ENCODE peak calls at places on chromosomes 11 and 22, in four cellular contexts. R, Z, B and Q are unnamed samples.

GRCh38 chr22:40040927-40041326 is 46.2 kb downstream of the FAM83F start:
- DNase-seq in R (no peak), Z (peak), B (no peak), Q (no peak)

GRCh38 chr22:49760280-49760629 is 67.4 kb downstream of the BRD1 start:
- DNase-seq in R (no peak), Z (no peak), B (peak), Q (no peak)

GRCh38 chr22:26632422-26633155 is 10.8 kb downstream of the CRYBA4 start:
- DNase-seq in R (no peak), Z (peak), B (no peak), Q (no peak)

GRCh38 chr22:46942816-46943783 is 180.7 kb downstream of the TBC1D22A start:
- DNase-seq in R (no peak), Z (no peak), B (no peak), Q (no peak)

GRCh38 chr22:23752090-23752691 is 1.3 kb upstream of the ZNF70 start:
- DNase-seq in R (no peak), Z (no peak), B (no peak), Q (peak)

GRCh38 chr11:119432484-119433368 is 9.8 kb upstream of the THY1 start:
- DNase-seq in R (peak), Z (no peak), B (no peak), Q (no peak)

GRCh38 chr11:1199689-1200610 is 22.9 kb upstream of the MUC5B start:
- DNase-seq in R (no peak), Z (no peak), B (no peak), Q (no peak)

GRCh38 chr11:118910309-118911112 is 15.2 kb downstream of the BCL9L start:
- DNase-seq in R (peak), Z (peak), B (no peak), Q (no peak)

GRCh38 chr11:21806508-21806907 is 386.4 kb upstream of the ANO5 start:
- DNase-seq in R (no peak), Z (no peak), B (no peak), Q (no peak)

GRCh38 chr11:86670179-86670578 is 2.2 kb downstream of the ME3 start:
- DNase-seq in R (peak), Z (no peak), B (no peak), Q (no peak)

GRCh38 chr11:59426361-59427067 is at the start of gene OR5A2:
- DNase-seq in R (no peak), Z (no peak), B (no peak), Q (no peak)

GRCh38 chr11:61973603-61974162 is 6.2 kb upstream of the FTH1 start:
- DNase-seq in R (no peak), Z (no peak), B (no peak), Q (no peak)

GRCh38 chr22:35477911-35478582 is 62.6 kb upstream of the RASD2 start:
- DNase-seq in R (peak), Z (peak), B (no peak), Q (peak)

GRCh38 chr22:19849800-19850481 is 4.7 kb downstream of the GNB1L start:
- DNase-seq in R (no peak), Z (no peak), B (no peak), Q (no peak)

GRCh38 chr11:7272373-7272772 is 20.7 kb downstream of the SYT9 start:
- DNase-seq in R (no peak), Z (no peak), B (no peak), Q (no peak)

GRCh38 chr22:32847067-32847491 is 45.6 kb downstream of the TIMP3 start:
- DNase-seq in R (no peak), Z (no peak), B (no peak), Q (no peak)

GRCh38 chr22:47456031-47456430 is 693.6 kb downstream of the TBC1D22A start:
- DNase-seq in R (no peak), Z (no peak), B (no peak), Q (no peak)

GRCh38 chr11:26578998-26579635 is 7.1 kb upstream of the MUC15 start:
- DNase-seq in R (no peak), Z (no peak), B (no peak), Q (no peak)

GRCh38 chr11:35165416-35166368 is 26.7 kb downstream of the CD44 start:
- DNase-seq in R (peak), Z (no peak), B (peak), Q (peak)

GRCh38 chr11:128208329-128209220 is 378.8 kb downstream of the ETS1 start:
- DNase-seq in R (peak), Z (no peak), B (no peak), Q (peak)

GRCh38 chr11:130737866-130738431 is 178.3 kb downstream of the SNX19 start:
- DNase-seq in R (peak), Z (no peak), B (no peak), Q (no peak)

GRCh38 chr22:22748297-22748743 is 103.9 kb downstream of the GGTLC2 start:
- DNase-seq in R (peak), Z (peak), B (no peak), Q (no peak)

GRCh38 chr11:1943576-1943975 is 3.6 kb upstream of the MRPL23 start:
- DNase-seq in R (no peak), Z (no peak), B (no peak), Q (no peak)

DNA sequence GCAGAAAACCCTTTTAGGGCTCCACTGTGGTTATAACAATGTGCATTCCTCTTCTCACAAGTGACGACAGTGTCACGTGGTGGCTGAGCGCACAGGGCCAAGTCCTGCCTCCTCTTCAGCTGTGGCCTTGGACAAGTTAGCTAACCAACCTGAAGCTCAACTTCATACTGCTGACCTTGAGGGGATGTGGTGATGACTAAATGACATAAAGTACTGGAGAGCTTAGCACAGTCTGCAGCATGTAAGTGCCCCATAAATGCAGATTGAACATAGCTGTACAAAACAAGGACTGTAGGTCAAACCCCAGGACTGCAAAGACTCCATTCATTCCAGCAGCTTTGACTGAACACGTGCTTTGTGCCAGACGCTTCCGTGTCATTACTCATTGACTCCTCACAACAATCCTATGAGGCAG is 20.1 kb upstream of the MRGPRX2 start:
- DNase-seq in R (peak), Z (no peak), B (no peak), Q (no peak)
- TF ChIP-seq ELK1 in R (no peak), Z (no peak), B (no peak), Q (no peak)

GRCh38 chr22:37267661-37268413 is 14.5 kb upstream of the CYTH4 start:
- DNase-seq in R (peak), Z (no peak), B (no peak), Q (no peak)

GRCh38 chr22:37266581-37267127 is 15.7 kb upstream of the CYTH4 start:
- DNase-seq in R (no peak), Z (no peak), B (no peak), Q (no peak)

GRCh38 chr22:37263966-37264887 is 18.1 kb upstream of the CYTH4 start:
- DNase-seq in R (no peak), Z (no peak), B (no peak), Q (no peak)

GRCh38 chr22:37269930-37270678 is 12.2 kb upstream of the CYTH4 start:
- DNase-seq in R (no peak), Z (no peak), B (no peak), Q (no peak)

DNA sequence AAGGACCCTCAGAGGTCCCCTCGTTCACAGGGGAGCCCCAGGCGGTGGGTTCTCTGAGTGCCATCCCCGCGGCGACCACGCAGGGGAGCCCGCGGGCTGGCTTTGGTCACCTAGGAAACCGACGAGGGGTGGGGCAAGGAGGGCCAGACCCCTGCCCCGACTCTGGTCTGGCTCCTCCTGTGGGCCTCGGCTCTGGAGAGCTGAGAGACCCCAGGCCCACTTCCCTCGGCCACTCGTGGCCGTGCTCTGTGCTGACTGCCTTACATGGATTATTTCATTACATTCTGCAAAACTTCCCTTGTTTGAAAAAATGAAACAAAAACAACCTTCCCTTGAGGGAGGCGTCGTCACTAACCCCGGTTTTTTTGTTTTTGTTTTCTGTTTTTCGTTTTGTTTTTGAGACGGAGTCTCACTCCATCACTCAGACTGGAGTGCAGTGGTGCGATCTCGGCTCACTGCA is 15.2 kb upstream of the CYTH4 start:
- DNase-seq in R (no peak), Z (peak), B (no peak), Q (no peak)
- TF ChIP-seq ELK1 in R (no peak), Z (no peak), B (no peak), Q (no peak)

GRCh38 chr11:108501396-108501795 is 3.2 kb upstream of the POGLUT3 start:
- DNase-seq in R (peak), Z (no peak), B (no peak), Q (no peak)
- TF ChIP-seq ELK1 in R (no peak), Z (no peak), B (no peak), Q (no peak)

GRCh38 chr11:110184466-110184865 is 91.3 kb downstream of the ZC3H12C start:
- DNase-seq in R (no peak), Z (no peak), B (no peak), Q (no peak)

GRCh38 chr11:110185599-110185998 is 92.4 kb downstream of the ZC3H12C start:
- DNase-seq in R (no peak), Z (no peak), B (no peak), Q (no peak)

GRCh38 chr11:110186456-110186855 is 93.3 kb downstream of the ZC3H12C start:
- DNase-seq in R (no peak), Z (no peak), B (no peak), Q (no peak)

GRCh38 chr11:110186867-110187266 is 93.7 kb downstream of the ZC3H12C start:
- DNase-seq in R (no peak), Z (no peak), B (no peak), Q (no peak)

DNA sequence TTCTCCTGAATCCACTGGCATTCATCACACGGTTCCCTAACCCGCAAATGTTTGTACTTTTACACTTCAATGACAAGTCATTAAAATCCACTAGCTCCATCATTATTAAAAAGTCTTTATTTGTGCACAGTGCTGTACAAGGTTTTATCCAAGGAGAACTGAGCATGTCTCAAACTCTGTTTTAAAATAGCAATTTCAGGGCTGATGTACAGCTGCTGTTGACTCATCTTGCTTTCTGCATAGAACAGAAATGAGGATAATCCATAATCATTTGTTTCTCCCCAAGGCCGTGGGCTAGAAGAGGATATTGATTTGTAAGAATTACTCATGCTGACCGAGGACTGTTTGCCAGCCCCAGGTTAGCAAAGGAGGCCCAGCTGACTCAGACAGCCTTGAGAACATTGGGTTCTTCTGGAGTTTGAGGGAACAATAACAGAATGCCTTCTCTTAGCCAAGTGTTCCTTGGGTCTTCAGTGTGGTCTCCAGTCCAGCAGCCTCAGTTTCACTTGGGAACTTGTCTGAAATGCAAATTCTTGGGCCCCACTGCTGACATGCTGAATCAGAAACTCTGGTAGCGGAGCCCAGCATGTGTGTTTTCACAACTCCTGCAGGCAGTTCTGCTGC is 91.9 kb downstream of the ZC3H12C start:
- DNase-seq in R (peak), Z (no peak), B (no peak), Q (no peak)
- TF ChIP-seq ELK1 in R (no peak), Z (no peak), B (no peak), Q (no peak)